ENCODE peak calls at places on chromosomes 13 and 19, in five cellular contexts. Z is RWPE1, M is foreskin fibroblast, I is putamen, D is ecto neural progenitor cell. A is an unnamed sample.

GRCh38 chr13:48233097-48233885 is at the start of gene ITM2B:
- DNase-seq in M (peak; percentile 86), D (peak; percentile 86), Z (peak; percentile 79), I (peak; percentile 80), A (peak; percentile 76)

GRCh38 chr13:25840261-25840660 is 211.6 kb downstream of the SHISA2 start:
- DNase-seq in M (no peak), D (no peak), I (no peak), Z (no peak), A (no peak)

GRCh38 chr13:48944221-48944620 is 31.5 kb upstream of the FNDC3A start:
- DNase-seq in I (no peak), D (no peak), M (peak; percentile 47), Z (no peak), A (no peak)

GRCh38 chr19:55189424-55189823 is 9.3 kb upstream of the SYT5 start:
- DNase-seq in I (peak; percentile 70), Z (peak; percentile 98), M (peak; percentile 94), D (no peak), A (peak; percentile 45)

GRCh38 chr19:14495678-14496028 is 274 bp downstream of the GIPC1 start:
- DNase-seq in I (no peak), M (no peak), D (no peak), Z (no peak), A (no peak)

GRCh38 chr13:104057851-104058250 is 991.6 kb upstream of the SLC10A2 start:
- DNase-seq in Z (no peak), M (peak; percentile 2), D (no peak), I (no peak), A (no peak)

GRCh38 chr13:24860775-24861174 is 96.8 kb downstream of the RNF17 start:
- DNase-seq in I (no peak), M (no peak), Z (no peak), D (no peak), A (no peak)

GRCh38 chr13:41302743-41303142 is 8.3 kb upstream of the NAA16 start:
- DNase-seq in D (no peak), M (no peak), Z (no peak), I (no peak), A (no peak)

GRCh38 chr19:35055715-35056179 is 14.2 kb downstream of the HPN start:
- DNase-seq in Z (peak; percentile 24), D (no peak), M (no peak), I (no peak), A (peak; percentile 86)

GRCh38 chr19:4985551-4985991 is 16.7 kb downstream of the KDM4B start:
- DNase-seq in Z (no peak), D (no peak), I (no peak), M (no peak), A (no peak)

GRCh38 chr19:43651758-43652545 is 12.3 kb upstream of the CADM4 start:
- DNase-seq in D (peak; percentile 69), I (peak; percentile 81), M (peak; percentile 78), Z (peak; percentile 63), A (peak; percentile 77)

GRCh38 chr13:43058318-43058674 is 34.9 kb downstream of the DNAJC15 start:
- DNase-seq in I (no peak), Z (peak; percentile 83), M (peak; percentile 91), D (no peak), A (peak; percentile 91)

GRCh38 chr13:100941811-100942361 is 267.3 kb upstream of the TMTC4 start:
- DNase-seq in Z (no peak), M (no peak), I (no peak), D (no peak), A (no peak)

GRCh38 chr13:110250258-110250891 is 56.6 kb downstream of the COL4A1 start:
- DNase-seq in M (peak; percentile 86), Z (no peak), D (no peak), I (no peak), A (no peak)

GRCh38 chr19:51521357-51521756 is 10.1 kb downstream of the SIGLEC6 start:
- DNase-seq in D (no peak), I (no peak), Z (no peak), M (no peak), A (no peak)

GRCh38 chr19:10520652-10521318 is 3.5 kb upstream of the S1PR5 start:
- DNase-seq in Z (peak; percentile 81), I (no peak), M (no peak), D (no peak), A (no peak)

GRCh38 chr13:99471231-99472202 is 29.8 kb upstream of the TM9SF2 start:
- DNase-seq in D (no peak), M (peak; percentile 64), Z (no peak), I (peak; percentile 25), A (no peak)

GRCh38 chr13:98083507-98083906 is 59.4 kb upstream of the FARP1 start:
- DNase-seq in Z (no peak), D (no peak), M (peak; percentile 90), I (no peak), A (no peak)

A was measured in ELF-1.